ENCODE peak calls at places on chromosomes 2 and 18, in ten cellular contexts. C is GM23338, D is psoas muscle, Q is adrenal gland, J is left lung, L is sigmoid colon, Y is AG09309, V is A549, I is thoracic aorta, B is epithelial cell of proximal tubule. S is an unnamed sample.

GRCh38 chr2:94876523-94876863 is 5.3 kb downstream of the TEKT4 start:
- DNase-seq in C (no peak), D (no peak), Q (no peak), J (no peak), L (no peak), Y (no peak), V (no peak), I (no peak), B (no peak), S (no peak)

GRCh38 chr2:72953976-72954375 is 36.7 kb downstream of the EMX1 start:
- DNase-seq in C (no peak), D (no peak), Q (no peak), J (no peak), L (no peak), Y (no peak), V (no peak), I (no peak), B (no peak), S (no peak)

GRCh38 chr18:56873441-56874140 is 222.4 kb downstream of the WDR7 start:
- DNase-seq in C (peak; percentile 96), D (no peak), Q (no peak), J (no peak), L (no peak), Y (no peak), V (no peak), I (no peak), B (no peak), S (peak; percentile 50)

GRCh38 chr2:237542001-237542704 is 24.2 kb upstream of the PRLH start:
- DNase-seq in C (peak; percentile 28), D (no peak), Q (no peak), J (no peak), L (no peak), Y (no peak), V (no peak), I (no peak), B (no peak), S (no peak)

GRCh38 chr2:240642061-240642805 is 17.0 kb downstream of the GPR35 start:
- DNase-seq in C (no peak), D (no peak), Q (no peak), J (peak; percentile 22), L (peak; percentile 54), Y (no peak), V (no peak), I (no peak), B (no peak), S (no peak)

GRCh38 chr2:127083819-127084503 is 23.0 kb downstream of the BIN1 start:
- DNase-seq in C (no peak), D (peak; percentile 92), Q (peak; percentile 76), J (peak; percentile 88), L (peak; percentile 96), Y (peak; percentile 92), V (no peak), I (peak; percentile 38), B (peak; percentile 84), S (peak; percentile 95)

GRCh38 chr2:28365158-28365557 is 27.5 kb upstream of the FOSL2 start:
- DNase-seq in C (no peak), D (no peak), Q (no peak), J (no peak), L (no peak), Y (no peak), V (no peak), I (no peak), B (no peak), S (no peak)

GRCh38 chr2:9707008-9707407 is 76.2 kb upstream of the YWHAQ start:
- DNase-seq in C (no peak), D (no peak), Q (no peak), J (no peak), L (no peak), Y (no peak), V (no peak), I (no peak), B (no peak), S (no peak)

GRCh38 chr2:218448934-218449333 is 30.0 kb downstream of the VIL1 start:
- DNase-seq in C (no peak), D (no peak), Q (no peak), J (no peak), L (no peak), Y (no peak), V (peak; percentile 44), I (no peak), B (no peak), S (peak; percentile 20)

DNA sequence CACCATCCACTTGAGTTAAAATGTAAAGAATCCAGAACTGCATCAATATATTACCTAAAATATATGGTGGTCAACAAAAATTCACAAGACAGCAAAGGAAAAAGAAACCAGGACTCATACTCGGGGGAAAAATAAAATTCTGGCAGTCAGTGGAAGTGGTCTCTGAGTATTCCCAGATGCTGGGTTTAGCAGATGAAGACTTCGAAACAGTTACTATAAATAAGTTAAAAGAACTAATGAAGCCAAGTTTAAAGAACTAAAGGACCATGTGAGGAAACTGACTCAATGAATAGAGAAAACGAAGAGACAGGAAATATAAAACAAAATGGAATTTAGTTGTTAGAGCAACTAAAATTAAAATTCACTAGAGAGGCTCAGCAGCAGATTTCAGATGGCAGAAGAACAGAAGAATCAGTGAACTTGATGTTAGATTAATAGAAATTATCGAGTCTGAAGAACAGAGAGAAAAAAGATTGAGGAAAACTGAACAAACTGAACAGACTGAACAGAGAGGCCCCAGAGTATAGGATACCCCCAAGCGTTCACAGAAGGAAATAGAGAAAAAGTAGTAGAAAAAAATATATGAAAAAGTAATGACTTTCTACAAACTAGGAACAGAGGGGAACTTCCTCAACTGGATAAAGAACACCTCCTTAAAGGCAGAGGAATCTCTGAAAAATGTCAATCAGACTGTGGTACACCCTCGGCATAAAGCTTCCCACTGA is 27.9 kb downstream of the MGAT4A start:
- DNase-seq in C (no peak), D (no peak), Q (no peak), J (no peak), L (no peak), Y (no peak), V (no peak), I (no peak), B (no peak), S (no peak)
- H3K4me3 ChIP-seq in C (no peak overlapping the region), D (no peak overlapping the region), Q (no peak overlapping the region), J (no peak overlapping the region), L (peak overlapping the region; percentile 19), Y (no peak overlapping the region), V (no peak overlapping the region), I (peak overlapping the region; percentile 7), B (peak overlapping the region; percentile 4), S (no peak overlapping the region)

DNA sequence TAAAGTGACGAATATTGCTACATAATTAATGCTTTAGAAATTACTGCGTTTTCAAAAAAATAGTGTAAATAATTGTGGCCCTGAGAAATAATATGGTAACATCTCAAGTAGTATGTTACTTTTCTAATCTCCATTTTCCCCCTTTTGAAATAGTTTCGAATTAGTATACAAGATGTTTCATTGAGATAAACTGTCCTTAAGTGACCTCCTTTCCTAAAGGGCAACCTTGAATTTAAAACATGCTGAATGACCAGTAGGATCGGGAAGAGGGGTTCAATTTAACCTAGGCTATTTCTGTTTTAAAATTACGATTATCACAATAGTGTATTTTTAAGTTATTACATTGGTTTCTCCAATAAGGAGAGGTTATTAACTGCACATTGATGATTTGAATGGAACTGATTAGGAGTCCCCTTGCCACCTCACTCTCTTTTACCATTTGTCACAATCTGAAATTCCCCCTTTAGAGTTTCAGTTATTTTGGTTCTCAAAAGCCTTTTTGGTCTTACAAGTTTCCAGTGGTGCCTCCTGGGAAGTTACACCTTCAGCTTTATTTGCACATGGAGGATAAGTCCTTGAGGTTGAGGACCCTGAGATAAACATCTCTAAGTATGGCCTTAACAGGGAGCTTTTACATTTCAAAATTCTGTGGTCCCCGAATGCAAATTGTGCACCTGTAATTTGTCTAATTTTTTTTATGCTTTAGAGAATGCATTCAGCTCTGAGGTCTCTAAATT is 2.3 kb downstream of the ACTR3 start:
- DNase-seq in C (no peak), D (no peak), Q (no peak), J (no peak), L (no peak), Y (no peak), V (no peak), I (no peak), B (no peak), S (no peak)
- H3K4me3 ChIP-seq in C (peak overlapping the region; percentile 67), D (peak overlapping the region; percentile 92), Q (peak overlapping the region; percentile 27), J (peak overlapping the region; percentile 99), L (peak overlapping the region; percentile 98), Y (peak overlapping the region; percentile 73), V (peak overlapping the region; percentile 93), I (peak overlapping the region; percentile 93), B (peak overlapping the region; percentile 95), S (peak overlapping the region; percentile 97)

DNA sequence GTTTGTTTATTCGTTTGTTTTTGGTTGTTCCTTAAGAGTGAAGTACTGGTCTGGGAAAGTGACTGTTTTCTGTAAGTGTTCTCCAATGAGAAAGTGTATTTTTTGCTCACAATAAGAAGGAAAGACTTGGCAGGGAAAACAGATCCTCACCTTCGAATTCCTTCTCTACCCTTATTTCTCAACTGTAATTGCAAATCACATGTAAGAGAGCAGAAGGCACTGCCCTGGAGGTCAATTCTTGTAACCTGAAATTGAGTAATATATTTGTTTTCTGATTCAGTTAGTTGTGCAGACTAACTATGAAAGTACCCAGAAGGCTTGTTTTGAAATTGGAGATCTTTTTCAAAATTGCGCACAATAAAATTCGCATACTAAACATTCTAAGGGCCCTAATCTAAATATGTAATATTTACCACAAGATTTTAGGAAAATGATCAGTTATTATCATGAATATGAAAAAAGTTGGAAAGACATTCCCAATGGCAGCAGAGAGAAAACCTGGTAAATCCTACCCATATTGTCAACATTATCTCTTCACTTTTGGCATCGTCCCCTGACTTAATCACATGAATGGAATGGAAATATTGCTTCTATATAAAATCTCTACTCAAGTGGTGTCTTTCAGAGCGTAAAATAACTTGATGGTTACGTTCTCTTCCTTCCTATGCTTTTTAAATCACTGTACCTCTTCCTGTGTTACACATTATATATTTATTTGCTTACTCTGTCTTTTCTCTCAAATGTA is 24.1 kb downstream of the TFPI start:
- DNase-seq in C (no peak), D (no peak), Q (no peak), J (no peak), L (no peak), Y (no peak), V (peak; percentile 32), I (no peak), B (no peak), S (peak; percentile 63)
- H3K4me3 ChIP-seq in C (no peak overlapping the region), D (no peak overlapping the region), Q (no peak overlapping the region), J (no peak overlapping the region), L (no peak overlapping the region), Y (no peak overlapping the region), V (peak overlapping the region; percentile 3), I (no peak overlapping the region), B (no peak overlapping the region), S (no peak overlapping the region)

DNA sequence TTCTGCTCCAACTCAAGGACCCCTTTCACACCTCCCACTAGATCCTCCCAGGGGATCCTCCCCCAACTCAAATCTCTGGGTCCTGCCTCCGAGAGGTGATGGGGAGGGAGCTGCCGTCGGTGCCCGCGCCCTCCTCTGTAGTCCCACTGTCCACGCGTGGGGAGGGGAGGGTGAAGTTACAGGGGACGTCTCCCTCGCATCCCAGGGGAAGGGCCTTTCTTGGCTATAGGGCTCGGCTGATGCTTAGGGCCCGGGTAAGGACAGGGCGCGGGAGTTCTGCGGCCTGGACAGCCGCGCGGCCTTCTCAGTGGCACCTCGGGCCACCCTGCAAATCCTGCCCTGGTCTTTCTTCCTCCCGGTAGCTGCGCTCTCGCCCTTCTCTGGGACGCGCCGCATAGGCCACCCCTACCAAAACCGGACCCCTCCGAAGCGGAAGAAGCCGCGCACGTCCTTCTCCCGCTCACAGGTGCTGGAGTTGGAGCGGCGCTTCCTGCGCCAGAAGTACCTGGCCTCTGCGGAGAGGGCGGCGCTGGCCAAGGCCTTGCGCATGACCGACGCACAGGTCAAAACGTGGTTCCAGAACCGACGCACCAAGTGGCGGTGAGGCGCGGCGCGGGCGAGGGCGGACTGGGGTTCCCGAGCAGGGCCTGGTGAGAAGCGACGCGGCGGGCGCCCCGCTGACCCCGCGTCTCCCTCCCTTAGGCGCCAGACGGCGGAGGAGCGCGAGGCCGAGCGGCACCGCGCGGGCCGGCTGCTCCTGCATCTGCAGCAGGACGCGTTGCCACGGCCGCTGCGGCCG is 1.2 kb downstream of the TLX2 start:
- DNase-seq in C (peak; percentile 69), D (no peak), Q (no peak), J (no peak), L (peak; percentile 56), Y (no peak), V (no peak), I (no peak), B (no peak), S (no peak)
- H3K4me3 ChIP-seq in C (peak overlapping the region; percentile 57), D (peak overlapping the region; percentile 65), Q (peak overlapping the region; percentile 39), J (peak overlapping the region; percentile 43), L (peak overlapping the region; percentile 40), Y (no peak overlapping the region), V (no peak overlapping the region), I (peak overlapping the region; percentile 51), B (no peak overlapping the region), S (no peak overlapping the region)

S was measured in choroid plexus epithelial cell.